ENCODE peak calls at places on chromosomes 3 and 15, in nine cellular contexts. H is right atrium auricular region, T is glutamatergic neuron, R is GM12865, B is osteoblast, L is GM06990, I is nephron progenitor cell, S is T1000, E is tibial artery. G is an unnamed sample.

GRCh38 chr3:197302696-197303341 is 4.4 kb upstream of the DLG1 start:
- DNase-seq in R (no peak), T (no peak), I (no peak), B (peak; percentile 93), S (peak; percentile 26), E (no peak), H (no peak), L (no peak), G (peak; percentile 56)

GRCh38 chr3:194277547-194278091 is 73.5 kb downstream of the CPN2 start:
- DNase-seq in L (no peak), E (peak; percentile 87), I (peak; percentile 46), R (no peak), H (peak; percentile 74), T (no peak), S (no peak), B (peak; percentile 99), G (peak; percentile 95)

GRCh38 chr3:121821421-121822199 is 13.2 kb downstream of the IQCB1 start:
- DNase-seq in H (no peak), S (no peak), T (no peak), B (no peak), E (no peak), R (no peak), I (no peak), L (no peak), G (peak; percentile 62)

GRCh38 chr3:142964150-142964498 is 650 bp upstream of the PAQR9 start:
- DNase-seq in T (no peak), L (no peak), E (no peak), B (peak; percentile 79), S (no peak), I (no peak), R (no peak), H (no peak), G (no peak)

GRCh38 chr15:72778796-72779195 is 4.8 kb downstream of the ADPGK start:
- DNase-seq in T (no peak), H (no peak), R (no peak), E (no peak), S (no peak), I (no peak), L (no peak), B (no peak), G (no peak)

GRCh38 chr15:68618339-68619302 is 39.8 kb downstream of the CORO2B start:
- DNase-seq in S (no peak), I (no peak), H (no peak), E (no peak), B (peak; percentile 95), R (no peak), T (no peak), L (no peak), G (peak; percentile 63)

GRCh38 chr3:15636028-15636709 is 34.6 kb downstream of the BTD start:
- DNase-seq in T (no peak), H (no peak), L (peak; percentile 50), R (peak; percentile 82), E (no peak), I (no peak), S (peak; percentile 81), B (peak; percentile 73), G (peak; percentile 90)

GRCh38 chr3:5317572-5317971 is 130.1 kb downstream of the EDEM1 start:
- DNase-seq in E (no peak), B (no peak), T (no peak), H (no peak), L (no peak), S (no peak), I (no peak), R (no peak), G (no peak)

GRCh38 chr3:10804183-10804648 is 11.8 kb upstream of the SLC6A11 start:
- DNase-seq in R (no peak), L (no peak), H (no peak), I (no peak), E (no peak), S (no peak), T (no peak), B (no peak), G (no peak)

GRCh38 chr3:119418641-119419040 is 44.8 kb downstream of the TMEM39A start:
- DNase-seq in R (no peak), I (no peak), L (no peak), T (no peak), E (no peak), S (no peak), H (no peak), B (no peak), G (peak; percentile 34)

GRCh38 chr15:84947947-84948830 is 33.5 kb upstream of the PDE8A start:
- DNase-seq in E (peak; percentile 76), R (no peak), L (no peak), B (peak; percentile 96), I (no peak), T (no peak), H (peak; percentile 77), S (peak; percentile 72), G (peak; percentile 83)

GRCh38 chr3:172675371-172676193 is 35.3 kb downstream of the NCEH1 start:
- DNase-seq in T (no peak), S (no peak), B (no peak), H (no peak), E (no peak), L (no peak), I (peak; percentile 22), R (peak; percentile 52), G (peak; percentile 70)

GRCh38 chr15:78233496-78233895 is 869 bp downstream of the ACSBG1 start:
- DNase-seq in I (no peak), T (no peak), H (no peak), S (no peak), E (no peak), R (no peak), L (no peak), B (no peak), G (no peak)

GRCh38 chr15:73389539-73389938 is 20.8 kb upstream of the HCN4 start:
- DNase-seq in R (no peak), E (peak; percentile 5), H (no peak), I (no peak), T (no peak), L (no peak), S (no peak), B (no peak), G (no peak)

GRCh38 chr3:38029400-38030125 is at the start of gene PLCD1:
- DNase-seq in T (peak; percentile 72), I (peak; percentile 83), B (peak; percentile 98), S (peak; percentile 67), R (no peak), H (peak; percentile 87), L (no peak), E (peak; percentile 95), G (peak; percentile 86)

GRCh38 chr3:187878776-187879524 is 133.7 kb upstream of the BCL6 start:
- DNase-seq in I (no peak), B (peak; percentile 47), H (no peak), E (no peak), S (no peak), T (no peak), L (no peak), R (no peak), G (peak; percentile 52)

GRCh38 chr3:39479701-39480414 is 12.4 kb downstream of the MOBP start:
- DNase-seq in S (no peak), T (no peak), H (no peak), L (no peak), E (no peak), I (no peak), B (no peak), R (no peak), G (no peak)

GRCh38 chr3:72485649-72486048 is 362.6 kb downstream of the SHQ1 start:
- DNase-seq in B (peak; percentile 82), T (no peak), R (no peak), E (peak; percentile 72), I (no peak), H (no peak), S (no peak), L (no peak), G (no peak)

GRCh38 chr15:83604549-83604948 is 49.4 kb upstream of the ADAMTSL3 start:
- DNase-seq in I (no peak), T (no peak), S (no peak), R (no peak), H (no peak), L (no peak), B (no peak), E (no peak), G (no peak)

GRCh38 chr15:88788816-88789215 is 14.4 kb upstream of the ACAN start:
- DNase-seq in E (peak; percentile 66), S (no peak), T (no peak), I (no peak), L (no peak), H (no peak), R (no peak), B (no peak), G (no peak)

G was measured in cardiac fibroblast.